ENCODE peak calls at places on chromosomes 11 and 22, in four cellular contexts. K, T, R and P are unnamed samples. For H3K4me1, the result is how much of the 10 kb centered on the place peaks cover.

GRCh38 chr22:47152236-47152635 is 389.8 kb downstream of the TBC1D22A start:
- DNase-seq in K (no peak), T (no peak), R (no peak), P (no peak)

GRCh38 chr11:128691802-128692749 is 1.8 kb upstream of the FLI1 start:
- DNase-seq in K (no peak), T (no peak), R (no peak), P (no peak)

GRCh38 chr22:38239101-38239761 is 33.6 kb downstream of the TMEM184B start:
- DNase-seq in K (peak), T (no peak), R (no peak), P (no peak)

GRCh38 chr11:77530879-77531278 is 57.0 kb upstream of the PAK1 start:
- DNase-seq in K (no peak), T (no peak), R (no peak), P (no peak)

GRCh38 chr22:43824724-43825485 is 12.8 kb upstream of the EFCAB6 start:
- DNase-seq in K (no peak), T (peak), R (no peak), P (no peak)

GRCh38 chr22:45639747-45640102 is 31.9 kb upstream of the ATXN10 start:
- DNase-seq in K (no peak), T (no peak), R (no peak), P (no peak)

GRCh38 chr11:27390959-27391326 is 27.9 kb upstream of the CCDC34 start:
- DNase-seq in K (no peak), T (no peak), R (no peak), P (no peak)

GRCh38 chr22:50226224-50227165 is 18.3 kb downstream of the TUBGCP6 start:
- DNase-seq in K (no peak), T (no peak), R (no peak), P (no peak)

GRCh38 chr11:73759520-73760065 is 1.3 kb downstream of the RAB6A start:
- DNase-seq in K (no peak), T (no peak), R (no peak), P (no peak)

GRCh38 chr11:10758959-10759358 is 7.9 kb downstream of the CTR9 start:
- DNase-seq in K (no peak), T (no peak), R (no peak), P (no peak)

GRCh38 chr11:108927791-108928545 is 263.1 kb downstream of the DDX10 start:
- DNase-seq in K (peak), T (no peak), R (no peak), P (no peak)

GRCh38 chr22:38220653-38221386 is 19.0 kb downstream of the MAFF start:
- DNase-seq in K (no peak), T (no peak), R (no peak), P (no peak)

GRCh38 chr11:132312161-132312560 is 941.7 kb downstream of the NTM start:
- DNase-seq in K (no peak), T (no peak), R (no peak), P (no peak)

GRCh38 chr11:29962243-29962642 is 54.6 kb downstream of the KCNA4 start:
- DNase-seq in K (no peak), T (no peak), R (no peak), P (no peak)

GRCh38 chr11:122204206-122204605 is 88.2 kb upstream of the BLID start:
- DNase-seq in K (no peak), T (no peak), R (no peak), P (no peak)

GRCh38 chr11:13445588-13445987 is 17.4 kb downstream of the BTBD10 start:
- DNase-seq in K (no peak), T (no peak), R (no peak), P (no peak)

GRCh38 chr11:19365743-19366410 is 125.1 kb upstream of the E2F8 start:
- DNase-seq in K (no peak), T (no peak), R (no peak), P (no peak)

GRCh38 chr11:2667940-2668339 is 31.9 kb downstream of the KCNQ1OT1 start:
- DNase-seq in K (no peak), T (peak), R (no peak), P (no peak)

GRCh38 chr11:33185756-33186155 is 24.5 kb upstream of the CSTF3 start:
- DNase-seq in K (no peak), T (no peak), R (no peak), P (no peak)

GRCh38 chr11:130002352-130002845 is at the start of gene PRDM10:
- DNase-seq in K (peak), T (peak), R (peak), P (peak)
- TF ChIP-seq POLR2A in K (peak), T (no peak), R (peak), P (peak)

GRCh38 chr11:134017773-134018430 is 51.0 kb upstream of the JAM3 start:
- DNase-seq in K (no peak), T (no peak), R (no peak), P (no peak)
- H3K4me1 ChIP-seq in K (under half), T (under half), R (under half), P (under half)

DNA sequence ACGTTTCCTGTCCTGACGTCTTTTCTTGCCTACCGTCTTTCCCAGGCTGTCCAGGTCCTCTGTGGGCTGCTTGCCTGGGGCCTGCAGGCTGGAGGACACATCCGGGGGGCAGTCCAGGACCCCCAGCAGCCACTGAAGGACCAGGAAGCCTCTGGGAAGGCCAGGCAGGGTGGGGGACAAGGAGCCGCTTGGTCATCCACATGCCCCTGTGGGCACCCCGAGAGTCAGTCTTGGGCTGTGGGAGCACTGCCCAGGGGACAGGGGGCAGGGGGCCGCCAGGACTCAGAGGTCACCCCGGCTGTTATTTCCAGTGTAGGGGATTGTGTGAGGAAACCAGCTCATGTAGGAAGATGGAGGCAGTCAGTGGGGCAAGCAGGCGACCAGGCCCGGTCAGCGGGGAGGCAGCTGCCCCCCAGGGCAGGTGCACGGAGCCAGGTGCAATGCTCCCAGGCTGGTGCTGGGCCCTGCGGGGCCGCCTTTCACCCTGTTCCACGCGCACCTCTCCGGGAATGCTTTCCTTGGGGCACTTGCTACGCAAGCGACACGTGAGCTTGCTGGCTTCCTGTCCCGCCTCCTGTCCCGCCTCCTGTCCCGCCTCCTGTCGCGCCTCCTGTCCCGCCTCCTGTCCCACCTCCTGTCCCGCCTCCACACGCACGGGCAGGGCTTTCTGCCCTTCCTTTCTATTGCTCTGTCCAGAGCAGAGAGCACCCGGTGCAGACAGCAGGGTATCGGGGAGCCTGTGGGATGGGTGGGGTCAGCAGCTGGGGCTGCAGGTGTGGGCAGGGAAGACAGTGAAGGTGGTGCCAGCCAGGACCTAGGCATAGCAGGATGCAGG is 39.5 kb downstream of the MUC5B start:
- DNase-seq in K (peak), T (peak), R (peak), P (peak)
- TF ChIP-seq POLR2A in K (peak), T (no peak), R (peak), P (peak)

GRCh38 chr11:87037450-87038234 is at the start of gene TMEM135:
- DNase-seq in K (peak), T (peak), R (peak), P (peak)
- H3K4me1 ChIP-seq in K (under half), T (under half), R (under half), P (under half)